ENCODE peak calls at places on chromosomes 3 and 15, in seven cellular contexts. W is fibroblast of pulmonary artery; E is T-helper 2 cell; C is activated CD4-positive, alpha-beta T cell treated with anti-CD3 and anti-CD28 coated beads, Interleukin-2, amount 50 U/mL, for 48 hours; F is HAP-1; U is suprapubic skin; J is esophagus squamous epithelium. N is an unnamed sample.
A peak's percentile ranks its signal among the peaks of the same experiment; 100 is the strongest.

GRCh38 chr3:8607285-8608040 is 37.1 kb downstream of the SSUH2 start:
- DNase-seq in W (peak; percentile 91), E (peak; percentile 24), C (no peak), F (no peak), U (no peak), J (no peak), N (no peak)

GRCh38 chr15:70271422-70272088 is 173.8 kb upstream of the TLE3 start:
- DNase-seq in W (peak; percentile 97), E (no peak), C (no peak), F (no peak), U (no peak), J (no peak), N (no peak)

GRCh38 chr15:101641134-101641764 is 10.9 kb downstream of the TM2D3 start:
- DNase-seq in W (peak; percentile 85), E (peak; percentile 79), C (peak; percentile 75), F (peak; percentile 48), U (peak; percentile 76), J (peak; percentile 9), N (peak; percentile 72)

GRCh38 chr15:91116379-91117067 is 16.5 kb downstream of the SV2B start:
- DNase-seq in W (peak; percentile 46), E (no peak), C (no peak), F (no peak), U (no peak), J (no peak), N (no peak)

GRCh38 chr3:48446043-48446424 is 503 bp upstream of the ATRIP start:
- DNase-seq in W (no peak), E (no peak), C (no peak), F (no peak), U (no peak), J (no peak), N (no peak)

GRCh38 chr3:11155341-11156025 is 1.2 kb downstream of the HRH1 start:
- DNase-seq in W (peak; percentile 85), E (peak; percentile 61), C (peak; percentile 29), F (peak; percentile 43), U (peak; percentile 77), J (no peak), N (no peak)

GRCh38 chr15:89912674-89913396 is at the start of gene ARPIN:
- DNase-seq in W (peak; percentile 41), E (peak; percentile 17), C (no peak), F (no peak), U (peak; percentile 77), J (no peak), N (no peak)

GRCh38 chr3:106765342-106765741 is 611.9 kb upstream of the CCDC54 start:
- DNase-seq in W (peak; percentile 97), E (no peak), C (no peak), F (no peak), U (no peak), J (no peak), N (no peak)

GRCh38 chr3:115960799-115961198 is 337.5 kb downstream of the GAP43 start:
- DNase-seq in W (peak; percentile 6), E (peak; percentile 43), C (no peak), F (no peak), U (no peak), J (no peak), N (no peak)

GRCh38 chr15:41281236-41281635 is 50.2 kb downstream of the CHP1 start:
- DNase-seq in W (peak; percentile 70), E (no peak), C (no peak), F (no peak), U (no peak), J (no peak), N (no peak)

GRCh38 chr3:174232658-174233429 is 626.3 kb upstream of the NAALADL2 start:
- DNase-seq in W (no peak), E (no peak), C (no peak), F (peak; percentile 98), U (no peak), J (no peak), N (no peak)

GRCh38 chr3:140922634-140923033 is 19.0 kb upstream of the SLC25A36 start:
- DNase-seq in W (peak; percentile 52), E (peak; percentile 8), C (no peak), F (no peak), U (no peak), J (no peak), N (no peak)

GRCh38 chr3:22450785-22451400 is 699.9 kb upstream of the ZNF385D start:
- DNase-seq in W (no peak), E (no peak), C (no peak), F (no peak), U (no peak), J (no peak), N (no peak)

GRCh38 chr3:52636673-52637072 is 49.0 kb downstream of the PBRM1 start:
- DNase-seq in W (no peak), E (no peak), C (no peak), F (peak; percentile 73), U (no peak), J (no peak), N (no peak)

GRCh38 chr15:40944510-40945296 is 8.6 kb upstream of the CHAC1 start:
- DNase-seq in W (no peak), E (no peak), C (no peak), F (no peak), U (no peak), J (no peak), N (no peak)

GRCh38 chr3:196219194-196219969 is 3.0 kb downstream of the SLC51A start:
- DNase-seq in W (peak; percentile 89), E (peak; percentile 83), C (peak; percentile 53), F (no peak), U (peak; percentile 81), J (no peak), N (peak; percentile 43)

GRCh38 chr3:166080096-166080495 is 242.9 kb upstream of the BCHE start:
- DNase-seq in W (no peak), E (no peak), C (no peak), F (no peak), U (no peak), J (no peak), N (no peak)

GRCh38 chr3:4976109-4976508 is 3.1 kb upstream of the BHLHE40 start:
- DNase-seq in W (peak; percentile 79), E (peak; percentile 83), C (peak; percentile 67), F (peak; percentile 67), U (no peak), J (no peak), N (no peak)

GRCh38 chr3:97057365-97057764 is 243.0 kb downstream of the EPHA6 start:
- DNase-seq in W (no peak), E (no peak), C (no peak), F (no peak), U (no peak), J (no peak), N (no peak)

GRCh38 chr3:21013566-21013965 is 737.4 kb downstream of the ZNF385D start:
- DNase-seq in W (no peak), E (no peak), C (no peak), F (no peak), U (no peak), J (no peak), N (no peak)

GRCh38 chr15:43550527-43551363 is 33.3 kb downstream of the MAP1A start:
- DNase-seq in W (peak; percentile 37), E (no peak), C (no peak), F (peak; percentile 85), U (no peak), J (no peak), N (no peak)

GRCh38 chr3:132135628-132136333 is 101.0 kb upstream of the CPNE4 start:
- DNase-seq in W (peak; percentile 88), E (no peak), C (no peak), F (no peak), U (no peak), J (no peak), N (no peak)

GRCh38 chr15:75042730-75043508 is 19.5 kb downstream of the PPCDC start:
- DNase-seq in W (peak; percentile 53), E (peak; percentile 95), C (peak; percentile 61), F (no peak), U (peak; percentile 80), J (peak; percentile 70), N (peak; percentile 23)

GRCh38 chr15:90097475-90097874 is 4.8 kb downstream of the IDH2 start:
- DNase-seq in W (no peak), E (peak; percentile 97), C (peak; percentile 51), F (no peak), U (no peak), J (no peak), N (no peak)

GRCh38 chr15:93047621-93048425 is 41.2 kb downstream of the RGMA start:
- DNase-seq in W (no peak), E (peak; percentile 82), C (no peak), F (no peak), U (no peak), J (no peak), N (peak; percentile 26)

GRCh38 chr15:51424780-51425179 is 83.3 kb downstream of the GLDN start:
- DNase-seq in W (no peak), E (no peak), C (no peak), F (no peak), U (no peak), J (no peak), N (no peak)

GRCh38 chr3:35544976-35545375 is 94.3 kb upstream of the ARPP21 start:
- DNase-seq in W (no peak), E (no peak), C (no peak), F (no peak), U (no peak), J (no peak), N (no peak)

GRCh38 chr15:65460948-65461347 is 38.2 kb upstream of the IGDCC4 start:
- DNase-seq in W (no peak), E (peak; percentile 66), C (peak; percentile 37), F (no peak), U (no peak), J (no peak), N (no peak)

GRCh38 chr3:183619624-183620274 is 15.7 kb upstream of the KLHL24 start:
- DNase-seq in W (no peak), E (no peak), C (no peak), F (no peak), U (no peak), J (no peak), N (no peak)

GRCh38 chr15:26294062-26294689 is 431.0 kb upstream of the ATP10A start:
- DNase-seq in W (no peak), E (no peak), C (no peak), F (no peak), U (no peak), J (no peak), N (no peak)

GRCh38 chr3:190320594-190321362 is 1.5 kb downstream of the CLDN1 start:
- DNase-seq in W (no peak), E (no peak), C (no peak), F (no peak), U (no peak), J (no peak), N (no peak)

GRCh38 chr15:89910891-89911626 is 1.7 kb downstream of the ARPIN start:
- DNase-seq in W (no peak), E (no peak), C (no peak), F (no peak), U (no peak), J (no peak), N (no peak)

GRCh38 chr15:39248204-39248603 is 332.7 kb upstream of the THBS1 start:
- DNase-seq in W (peak; percentile 97), E (no peak), C (no peak), F (no peak), U (no peak), J (no peak), N (no peak)

GRCh38 chr3:123779646-123780231 is 104.4 kb downstream of the MYLK start:
- DNase-seq in W (no peak), E (no peak), C (no peak), F (no peak), U (no peak), J (no peak), N (no peak)

GRCh38 chr3:14548321-14548729 is 8.2 kb upstream of the GRIP2 start:
- DNase-seq in W (peak; percentile 70), E (peak; percentile 48), C (peak; percentile 42), F (peak; percentile 40), U (no peak), J (no peak), N (peak; percentile 7)

GRCh38 chr15:74830868-74831267 is 4.4 kb downstream of the CPLX3 start:
- DNase-seq in W (no peak), E (no peak), C (no peak), F (no peak), U (no peak), J (no peak), N (no peak)

GRCh38 chr3:55440406-55440708 is 46.7 kb downstream of the WNT5A start:
- DNase-seq in W (peak; percentile 4), E (no peak), C (no peak), F (no peak), U (no peak), J (no peak), N (no peak)